ENCODE peak calls at places on chromosomes 7 and 10, in four cellular contexts. One of them, this sample, is unnamed.
A peak's percentile ranks its signal among the peaks of the same experiment; 100 is the strongest.

GRCh38 chr7:158395780-158396214 is 191.8 kb downstream of the PTPRN2 start:
- DNase-seq in occipital lobe: no peak
- DNase-seq in HuH-7: no peak
- DNase-seq in head of caudate nucleus: no peak
- DNase-seq in this sample: no peak

GRCh38 chr10:52335665-52336064 is 21.6 kb downstream of the DKK1 start:
- DNase-seq in HuH-7: no peak
- DNase-seq in head of caudate nucleus: no peak
- DNase-seq in occipital lobe: no peak
- DNase-seq in this sample: no peak

GRCh38 chr10:18157909-18158308 is 17.7 kb downstream of the CACNB2 start:
- DNase-seq in HuH-7: no peak
- DNase-seq in occipital lobe: no peak
- DNase-seq in head of caudate nucleus: no peak
- DNase-seq in this sample: no peak

GRCh38 chr7:6423942-6424701 is 23.6 kb downstream of the DAGLB start:
- DNase-seq in head of caudate nucleus: peak; percentile 22
- DNase-seq in HuH-7: peak; percentile 85
- DNase-seq in occipital lobe: no peak
- DNase-seq in this sample: no peak

GRCh38 chr10:67452892-67453291 is 243.1 kb downstream of the CTNNA3 start:
- DNase-seq in occipital lobe: no peak
- DNase-seq in HuH-7: no peak
- DNase-seq in head of caudate nucleus: no peak
- DNase-seq in this sample: no peak

GRCh38 chr10:7486533-7486932 is 75.7 kb upstream of the SFMBT2 start:
- DNase-seq in head of caudate nucleus: no peak
- DNase-seq in occipital lobe: no peak
- DNase-seq in HuH-7: no peak
- DNase-seq in this sample: no peak

GRCh38 chr10:72637398-72637857 is 11.5 kb upstream of the MICU1 start:
- DNase-seq in occipital lobe: no peak
- DNase-seq in head of caudate nucleus: peak; percentile 12
- DNase-seq in HuH-7: no peak
- DNase-seq in this sample: no peak

GRCh38 chr7:142685877-142686508 is 63.3 kb upstream of the PRSS1 start:
- DNase-seq in occipital lobe: no peak
- DNase-seq in head of caudate nucleus: no peak
- DNase-seq in HuH-7: no peak
- DNase-seq in this sample: no peak

GRCh38 chr10:103632247-103632642 is 138.7 kb downstream of the NEURL1 start:
- DNase-seq in HuH-7: no peak
- DNase-seq in occipital lobe: no peak
- DNase-seq in head of caudate nucleus: no peak
- DNase-seq in this sample: no peak

GRCh38 chr10:71737356-71738172 is 18.0 kb upstream of the C10orf105 start:
- DNase-seq in HuH-7: no peak
- DNase-seq in head of caudate nucleus: no peak
- DNase-seq in occipital lobe: no peak
- DNase-seq in this sample: no peak

GRCh38 chr7:10300557-10300956 is 673.1 kb upstream of the PHF14 start:
- DNase-seq in HuH-7: no peak
- DNase-seq in head of caudate nucleus: no peak
- DNase-seq in occipital lobe: no peak
- DNase-seq in this sample: no peak